ENCODE peak calls at places on chromosome 1, in six cellular contexts. S is pancreas, Y is tibial nerve, X is neural progenitor cell, G is bronchial epithelial cell, E is AG10803. I is an unnamed sample.

GRCh38 chr1:243488459-243489163 is 232.8 kb downstream of the SDCCAG8 start:
- DNase-seq in Y (no peak), E (no peak), X (no peak), S (no peak), G (no peak), I (no peak)

GRCh38 chr1:1669468-1670440 is 10.9 kb upstream of the CDK11B start:
- DNase-seq in Y (no peak), S (no peak), E (no peak), G (no peak), X (no peak), I (no peak)

GRCh38 chr1:246329900-246330299 is 177.2 kb downstream of the SMYD3 start:
- DNase-seq in Y (no peak), G (no peak), X (no peak), S (no peak), E (no peak), I (no peak)

GRCh38 chr1:201354151-201354900 is 23.2 kb downstream of the TNNT2 start:
- DNase-seq in E (no peak), Y (no peak), S (no peak), G (no peak), X (no peak), I (no peak)

GRCh38 chr1:44985747-44986359 is 542 bp downstream of the EIF2B3 start:
- DNase-seq in E (no peak), G (peak), X (no peak), Y (no peak), S (no peak), I (no peak)

GRCh38 chr1:107057197-107058133 is 991 bp downstream of the PRMT6 start:
- DNase-seq in X (peak), G (peak), Y (peak), E (peak), S (peak), I (peak)

GRCh38 chr1:172530000-172530399 is 3.0 kb upstream of the SUCO start:
- DNase-seq in E (no peak), S (no peak), X (no peak), G (no peak), Y (no peak), I (no peak)

GRCh38 chr1:231584117-231584516 is 42.5 kb upstream of the DISC1 start:
- DNase-seq in E (peak), G (peak), X (no peak), Y (no peak), S (no peak), I (peak)

GRCh38 chr1:183273300-183273699 is 87.2 kb downstream of the LAMC2 start:
- DNase-seq in S (no peak), Y (no peak), E (peak), X (no peak), G (peak), I (peak)

GRCh38 chr1:29332204-29332603 is 95.9 kb downstream of the PTPRU start:
- DNase-seq in Y (no peak), X (peak), G (peak), S (peak), E (no peak), I (peak)

GRCh38 chr1:233518344-233518743 is 95.6 kb upstream of the KCNK1 start:
- DNase-seq in E (peak), G (peak), X (peak), Y (no peak), S (no peak), I (no peak)

GRCh38 chr1:159943908-159944622 is 1.3 kb downstream of the IGSF9 start:
- DNase-seq in E (no peak), S (no peak), G (peak), X (no peak), Y (no peak), I (no peak)

GRCh38 chr1:19647643-19648042 is 3.5 kb downstream of the NBL1 start:
- DNase-seq in G (no peak), S (no peak), E (peak), X (no peak), Y (no peak), I (peak)

GRCh38 chr1:172993640-172994039 is 57.1 kb downstream of the TNFSF18 start:
- DNase-seq in X (no peak), E (peak), Y (no peak), G (no peak), S (no peak), I (peak)

GRCh38 chr1:1419812-1420653 is 1.0 kb downstream of the ANKRD65 start:
- DNase-seq in G (no peak), X (peak), E (no peak), Y (no peak), S (peak), I (peak)

GRCh38 chr1:159877695-159878444 is 15.4 kb upstream of the VSIG8 start:
- DNase-seq in E (no peak), S (no peak), Y (no peak), X (no peak), G (no peak), I (no peak)

GRCh38 chr1:217182992-217183391 is 447.9 kb downstream of the GPATCH2 start:
- DNase-seq in S (no peak), X (no peak), G (no peak), E (no peak), Y (no peak), I (no peak)

GRCh38 chr1:21956720-21957552 is 19.8 kb upstream of the HSPG2 start:
- DNase-seq in Y (no peak), E (peak), X (no peak), G (peak), S (peak), I (peak)

GRCh38 chr1:112332751-112333150 is 63.3 kb upstream of the CTTNBP2NL start:
- DNase-seq in Y (no peak), G (peak), X (no peak), E (no peak), S (no peak), I (no peak)

GRCh38 chr1:7644906-7645750 is 126.0 kb upstream of the VAMP3 start:
- DNase-seq in S (peak), E (no peak), Y (no peak), G (no peak), X (no peak), I (no peak)

GRCh38 chr1:53122194-53122846 is 20.1 kb downstream of the SLC1A7 start:
- DNase-seq in X (no peak), E (peak), S (no peak), G (peak), Y (no peak), I (peak)

GRCh38 chr1:3504823-3505155 is 50.3 kb downstream of the ARHGEF16 start:
- DNase-seq in G (no peak), X (no peak), Y (no peak), S (no peak), E (no peak), I (no peak)

GRCh38 chr1:168042362-168042761 is 94.4 kb downstream of the GPR161 start:
- DNase-seq in S (no peak), Y (no peak), X (no peak), E (no peak), G (no peak), I (no peak)

GRCh38 chr1:43549921-43550597 is 19.4 kb downstream of the PTPRF start:
- DNase-seq in X (peak), Y (peak), S (peak), E (no peak), G (peak), I (no peak)

GRCh38 chr1:40140211-40140709 is 20.9 kb upstream of the RLF start:
- DNase-seq in G (peak), E (peak), S (no peak), Y (no peak), X (no peak), I (no peak)

GRCh38 chr1:46487818-46488218 is 1.8 kb upstream of the DMBX1 start:
- DNase-seq in Y (no peak), X (peak), S (no peak), G (no peak), E (no peak), I (no peak)

GRCh38 chr1:167679714-167680113 is 42.1 kb upstream of the MPZL1 start:
- DNase-seq in S (no peak), Y (no peak), E (no peak), X (no peak), G (no peak), I (no peak)

GRCh38 chr1:202957733-202958543 is at the start of gene ADIPOR1:
- DNase-seq in S (peak), X (peak), G (peak), Y (peak), E (peak), I (peak)
- TF ChIP-seq CTCF in S (peak), X (peak), G (no peak), Y (peak), E (no peak), I (no peak)

GRCh38 chr1:204359131-204359473 is 627 bp downstream of the PLEKHA6 start:
- DNase-seq in X (peak), E (no peak), G (no peak), S (no peak), Y (no peak), I (no peak)
- H3K4me3 ChIP-seq in X (peak), E (no peak), G (no peak), S (no peak), Y (no peak), I (peak)

GRCh38 chr1:152739841-152740240 is 18.0 kb upstream of the KPRP start:
- DNase-seq in S (no peak), G (peak), X (no peak), E (peak), Y (no peak), I (no peak)

DNA sequence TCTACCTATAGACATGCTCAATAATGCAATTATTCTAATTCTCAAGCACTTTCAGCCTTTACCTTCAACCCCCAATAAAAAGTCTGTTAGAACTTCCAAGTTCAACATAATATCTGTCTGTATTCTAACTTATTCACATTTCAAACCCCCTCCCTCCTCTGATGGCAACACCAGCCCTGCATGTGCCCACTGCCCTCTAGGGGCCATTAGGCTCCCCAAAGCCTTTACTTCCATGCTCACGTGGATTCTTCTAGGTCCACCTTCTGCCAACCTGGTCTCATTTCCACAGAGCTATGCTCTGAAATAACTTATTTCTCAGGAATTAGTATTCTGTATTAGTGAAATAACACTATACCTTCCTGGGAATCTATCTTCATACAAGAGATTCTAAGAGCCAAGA is 22.2 kb upstream of the KPRP start:
- DNase-seq in G (no peak), Y (no peak), S (no peak), X (no peak), E (no peak), I (no peak)
- TF ChIP-seq CTCF in G (peak), Y (no peak), S (no peak), X (no peak), E (peak), I (no peak)

GRCh38 chr1:23456226-23456625 is 27.8 kb downstream of the ASAP3 start:
- DNase-seq in E (peak), G (peak), Y (no peak), X (no peak), S (no peak), I (no peak)
- H3K4me3 ChIP-seq in E (no peak), G (no peak), Y (no peak), X (no peak), S (no peak), I (no peak)

GRCh38 chr1:202656951-202657646 is 53.2 kb downstream of the SYT2 start:
- DNase-seq in X (peak), S (no peak), E (peak), G (peak), Y (no peak), I (peak)
- TF ChIP-seq CTCF in X (peak), S (no peak), E (peak), G (peak), Y (no peak), I (no peak)

DNA sequence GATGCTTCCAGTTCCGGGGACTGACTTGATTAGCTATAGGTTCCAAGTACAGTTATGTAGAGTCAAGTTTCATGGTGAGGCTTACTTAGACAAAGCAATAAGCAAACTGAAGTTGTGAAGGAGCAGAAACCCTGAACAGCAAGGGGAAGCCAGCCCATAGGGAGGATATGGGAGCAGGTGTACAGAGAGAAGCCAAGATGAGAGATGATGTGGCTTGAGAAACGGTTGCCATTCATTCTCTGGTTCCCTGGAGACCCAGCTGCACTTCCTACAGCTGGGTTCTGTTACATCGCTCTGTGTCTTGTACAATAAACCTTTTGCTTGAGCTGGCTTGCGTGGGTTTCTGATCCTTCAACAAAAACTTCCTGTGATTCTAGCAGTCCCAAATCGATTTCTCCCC is 67.1 kb downstream of the URB2 start:
- DNase-seq in Y (no peak), G (no peak), X (no peak), E (no peak), S (no peak), I (no peak)
- H3K4me3 ChIP-seq in Y (no peak), G (no peak), X (no peak), E (no peak), S (no peak), I (no peak)

GRCh38 chr1:229624906-229625871 is 733 bp downstream of the TAF5L start:
- DNase-seq in X (peak), S (peak), Y (no peak), G (peak), E (peak), I (peak)

GRCh38 chr1:229623225-229623624 is 2.7 kb downstream of the TAF5L start:
- DNase-seq in G (no peak), X (no peak), Y (no peak), S (no peak), E (no peak), I (no peak)

GRCh38 chr1:229625893-229626831 is at the start of the genes TAF5L and URB2:
- DNase-seq in E (peak), S (peak), G (peak), Y (peak), X (peak), I (peak)

GRCh38 chr1:229623838-229624237 is 2.1 kb downstream of the TAF5L start:
- DNase-seq in E (no peak), X (no peak), S (no peak), Y (no peak), G (no peak), I (no peak)

GRCh38 chr1:229624521-229624905 is 1.4 kb downstream of the TAF5L start:
- DNase-seq in Y (no peak), E (no peak), S (no peak), X (no peak), G (no peak), I (no peak)
- TF ChIP-seq CTCF in Y (no peak), E (no peak), S (no peak), X (no peak), G (no peak), I (no peak)

GRCh38 chr1:203478986-203479385 is 3.4 kb downstream of the PRELP start:
- DNase-seq in G (no peak), S (no peak), E (no peak), Y (no peak), X (peak), I (no peak)

GRCh38 chr1:203478231-203478630 is 2.6 kb downstream of the PRELP start:
- DNase-seq in G (no peak), S (no peak), E (no peak), X (no peak), Y (no peak), I (no peak)

GRCh38 chr1:203480525-203481084 is 5.0 kb downstream of the PRELP start:
- DNase-seq in E (peak), G (peak), Y (no peak), S (no peak), X (no peak), I (peak)

GRCh38 chr1:203480084-203480483 is 4.5 kb downstream of the PRELP start:
- DNase-seq in G (no peak), X (no peak), E (peak), S (no peak), Y (no peak), I (peak)

DNA sequence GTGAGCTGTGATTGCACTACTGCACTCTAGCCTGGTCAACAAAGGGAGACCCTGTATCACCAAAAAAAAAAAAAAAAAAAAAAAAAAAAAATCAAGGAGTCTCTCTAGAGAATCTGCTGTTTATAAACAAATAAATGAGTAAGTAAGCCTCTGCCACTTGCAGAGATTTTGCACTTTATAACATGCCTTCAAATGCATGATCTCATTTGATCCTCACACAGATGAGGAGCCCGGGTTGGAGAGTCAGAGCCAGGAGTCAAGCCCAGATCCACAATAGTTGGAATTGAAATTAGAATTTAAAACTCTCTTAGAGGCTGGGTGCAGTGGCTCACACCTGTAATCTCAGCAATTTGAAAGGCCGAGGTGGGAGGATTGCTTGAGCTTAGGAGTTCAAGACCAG is 4.0 kb downstream of the PRELP start:
- DNase-seq in Y (no peak), E (no peak), S (no peak), X (no peak), G (no peak), I (peak)
- H3K4me3 ChIP-seq in Y (peak), E (no peak), S (no peak), X (no peak), G (no peak), I (peak)

GRCh38 chr1:182035097-182035770 is 26.3 kb downstream of the ZNF648 start:
- DNase-seq in S (no peak), X (no peak), Y (no peak), G (no peak), E (no peak), I (no peak)
- TF ChIP-seq CTCF in S (no peak), X (peak), Y (no peak), G (peak), E (peak), I (no peak)